ENCODE peak calls at places on chromosomes 5 and 9, in ten cellular contexts. One of them, this sample, is unnamed.
A peak's percentile ranks its signal among the peaks of the same experiment; 100 is the strongest.

GRCh38 chr9:98811051-98811650 is 3.7 kb downstream of the GALNT12 start:
- DNase-seq in effector memory CD4-positive, alpha-beta T cell: no peak
- DNase-seq in Karpas-422: no peak
- DNase-seq in fibroblast of lung: peak; percentile 96
- DNase-seq in pancreas: no peak
- DNase-seq in iPS DF 6.9: no peak
- DNase-seq in A673: no peak
- DNase-seq in brain microvascular endothelial cell: peak; percentile 84
- DNase-seq in CD4-positive, CD25-positive, alpha-beta regulatory T cell: no peak
- DNase-seq in GM23248: peak; percentile 96
- DNase-seq in this sample: peak; percentile 88

GRCh38 chr9:98995059-98995665 is 51.5 kb downstream of the COL15A1 start:
- DNase-seq in A673: no peak
- DNase-seq in pancreas: peak; percentile 45
- DNase-seq in fibroblast of lung: peak; percentile 63
- DNase-seq in Karpas-422: no peak
- DNase-seq in CD4-positive, CD25-positive, alpha-beta regulatory T cell: no peak
- DNase-seq in GM23248: peak; percentile 58
- DNase-seq in effector memory CD4-positive, alpha-beta T cell: no peak
- DNase-seq in iPS DF 6.9: no peak
- DNase-seq in brain microvascular endothelial cell: no peak
- DNase-seq in this sample: no peak

GRCh38 chr9:115633099-115633498 is 515.1 kb upstream of the TNC start:
- DNase-seq in effector memory CD4-positive, alpha-beta T cell: no peak
- DNase-seq in A673: no peak
- DNase-seq in brain microvascular endothelial cell: no peak
- DNase-seq in Karpas-422: no peak
- DNase-seq in GM23248: peak; percentile 79
- DNase-seq in fibroblast of lung: no peak
- DNase-seq in iPS DF 6.9: no peak
- DNase-seq in CD4-positive, CD25-positive, alpha-beta regulatory T cell: no peak
- DNase-seq in pancreas: no peak
- DNase-seq in this sample: peak; percentile 89

GRCh38 chr9:9437641-9438040 is 1175.2 kb downstream of the PTPRD start:
- DNase-seq in CD4-positive, CD25-positive, alpha-beta regulatory T cell: no peak
- DNase-seq in pancreas: no peak
- DNase-seq in fibroblast of lung: no peak
- DNase-seq in GM23248: no peak
- DNase-seq in Karpas-422: no peak
- DNase-seq in brain microvascular endothelial cell: no peak
- DNase-seq in effector memory CD4-positive, alpha-beta T cell: no peak
- DNase-seq in iPS DF 6.9: no peak
- DNase-seq in A673: no peak
- DNase-seq in this sample: no peak

GRCh38 chr5:111143910-111144309 is 51.8 kb downstream of the WDR36 start:
- DNase-seq in iPS DF 6.9: no peak
- DNase-seq in A673: peak; percentile 67
- DNase-seq in brain microvascular endothelial cell: peak; percentile 96
- DNase-seq in GM23248: peak; percentile 96
- DNase-seq in pancreas: peak; percentile 17
- DNase-seq in effector memory CD4-positive, alpha-beta T cell: no peak
- DNase-seq in CD4-positive, CD25-positive, alpha-beta regulatory T cell: no peak
- DNase-seq in Karpas-422: no peak
- DNase-seq in fibroblast of lung: peak; percentile 86
- DNase-seq in this sample: peak; percentile 91

GRCh38 chr9:29078063-29078660 is 1504.9 kb upstream of the C9orf72 start:
- DNase-seq in brain microvascular endothelial cell: no peak
- DNase-seq in CD4-positive, CD25-positive, alpha-beta regulatory T cell: no peak
- DNase-seq in pancreas: no peak
- DNase-seq in fibroblast of lung: peak; percentile 74
- DNase-seq in A673: peak; percentile 51
- DNase-seq in Karpas-422: no peak
- DNase-seq in GM23248: peak; percentile 31
- DNase-seq in effector memory CD4-positive, alpha-beta T cell: no peak
- DNase-seq in iPS DF 6.9: no peak
- DNase-seq in this sample: peak; percentile 82

GRCh38 chr5:53322257-53322656 is 158.2 kb upstream of the FST start:
- DNase-seq in pancreas: no peak
- DNase-seq in effector memory CD4-positive, alpha-beta T cell: no peak
- DNase-seq in Karpas-422: no peak
- DNase-seq in fibroblast of lung: no peak
- DNase-seq in CD4-positive, CD25-positive, alpha-beta regulatory T cell: no peak
- DNase-seq in A673: no peak
- DNase-seq in brain microvascular endothelial cell: no peak
- DNase-seq in iPS DF 6.9: no peak
- DNase-seq in GM23248: no peak
- DNase-seq in this sample: peak; percentile 77

GRCh38 chr5:73280821-73281746 is 108.1 kb downstream of the TMEM174 start:
- DNase-seq in CD4-positive, CD25-positive, alpha-beta regulatory T cell: no peak
- DNase-seq in fibroblast of lung: peak; percentile 82
- DNase-seq in effector memory CD4-positive, alpha-beta T cell: no peak
- DNase-seq in brain microvascular endothelial cell: peak; percentile 70
- DNase-seq in Karpas-422: no peak
- DNase-seq in iPS DF 6.9: no peak
- DNase-seq in GM23248: peak; percentile 53
- DNase-seq in pancreas: peak; percentile 80
- DNase-seq in A673: peak; percentile 81
- DNase-seq in this sample: peak; percentile 85

GRCh38 chr5:168663276-168664004 is 84.3 kb upstream of the PANK3 start:
- DNase-seq in pancreas: no peak
- DNase-seq in fibroblast of lung: no peak
- DNase-seq in Karpas-422: no peak
- DNase-seq in A673: no peak
- DNase-seq in effector memory CD4-positive, alpha-beta T cell: no peak
- DNase-seq in iPS DF 6.9: no peak
- DNase-seq in CD4-positive, CD25-positive, alpha-beta regulatory T cell: no peak
- DNase-seq in brain microvascular endothelial cell: no peak
- DNase-seq in GM23248: no peak
- DNase-seq in this sample: no peak

GRCh38 chr5:137036630-137037029 is 462.5 kb downstream of the SPOCK1 start:
- DNase-seq in GM23248: no peak
- DNase-seq in iPS DF 6.9: no peak
- DNase-seq in CD4-positive, CD25-positive, alpha-beta regulatory T cell: no peak
- DNase-seq in brain microvascular endothelial cell: no peak
- DNase-seq in fibroblast of lung: no peak
- DNase-seq in effector memory CD4-positive, alpha-beta T cell: no peak
- DNase-seq in A673: no peak
- DNase-seq in Karpas-422: no peak
- DNase-seq in pancreas: no peak
- DNase-seq in this sample: no peak

GRCh38 chr9:77765781-77766259 is 117.7 kb upstream of the GNA14 start:
- DNase-seq in Karpas-422: no peak
- DNase-seq in brain microvascular endothelial cell: no peak
- DNase-seq in GM23248: no peak
- DNase-seq in A673: no peak
- DNase-seq in iPS DF 6.9: no peak
- DNase-seq in fibroblast of lung: no peak
- DNase-seq in CD4-positive, CD25-positive, alpha-beta regulatory T cell: no peak
- DNase-seq in pancreas: no peak
- DNase-seq in effector memory CD4-positive, alpha-beta T cell: no peak
- DNase-seq in this sample: no peak

GRCh38 chr9:77766587-77766986 is 118.5 kb upstream of the GNA14 start:
- DNase-seq in GM23248: no peak
- DNase-seq in CD4-positive, CD25-positive, alpha-beta regulatory T cell: no peak
- DNase-seq in A673: no peak
- DNase-seq in effector memory CD4-positive, alpha-beta T cell: no peak
- DNase-seq in Karpas-422: no peak
- DNase-seq in iPS DF 6.9: no peak
- DNase-seq in fibroblast of lung: no peak
- DNase-seq in brain microvascular endothelial cell: no peak
- DNase-seq in pancreas: no peak
- DNase-seq in this sample: no peak

GRCh38 chr9:77770340-77770739 is 122.2 kb upstream of the GNA14 start:
- DNase-seq in effector memory CD4-positive, alpha-beta T cell: no peak
- DNase-seq in brain microvascular endothelial cell: no peak
- DNase-seq in GM23248: no peak
- DNase-seq in fibroblast of lung: no peak
- DNase-seq in A673: no peak
- DNase-seq in pancreas: no peak
- DNase-seq in Karpas-422: no peak
- DNase-seq in iPS DF 6.9: no peak
- DNase-seq in CD4-positive, CD25-positive, alpha-beta regulatory T cell: no peak
- DNase-seq in this sample: no peak

GRCh38 chr9:77772641-77773040 is 124.5 kb upstream of the GNA14 start:
- DNase-seq in pancreas: no peak
- DNase-seq in iPS DF 6.9: no peak
- DNase-seq in CD4-positive, CD25-positive, alpha-beta regulatory T cell: no peak
- DNase-seq in A673: no peak
- DNase-seq in fibroblast of lung: no peak
- DNase-seq in brain microvascular endothelial cell: no peak
- DNase-seq in GM23248: no peak
- DNase-seq in effector memory CD4-positive, alpha-beta T cell: no peak
- DNase-seq in Karpas-422: no peak
- DNase-seq in this sample: no peak

GRCh38 chr9:77769246-77769645 is 121.1 kb upstream of the GNA14 start:
- DNase-seq in A673: no peak
- DNase-seq in GM23248: no peak
- DNase-seq in fibroblast of lung: no peak
- DNase-seq in pancreas: no peak
- DNase-seq in CD4-positive, CD25-positive, alpha-beta regulatory T cell: no peak
- DNase-seq in brain microvascular endothelial cell: no peak
- DNase-seq in Karpas-422: no peak
- DNase-seq in iPS DF 6.9: no peak
- DNase-seq in effector memory CD4-positive, alpha-beta T cell: no peak
- DNase-seq in this sample: no peak
- H3K27me3 ChIP-seq in A673: no peaks in the 10 kb centered on the region
- H3K27me3 ChIP-seq in GM23248: no peaks in the 10 kb centered on the region
- H3K27me3 ChIP-seq in fibroblast of lung: no peaks in the 10 kb centered on the region
- H3K27me3 ChIP-seq in pancreas: no peaks in the 10 kb centered on the region
- H3K27me3 ChIP-seq in CD4-positive, CD25-positive, alpha-beta regulatory T cell: no peaks in the 10 kb centered on the region
- H3K27me3 ChIP-seq in brain microvascular endothelial cell: no peaks in the 10 kb centered on the region
- H3K27me3 ChIP-seq in Karpas-422: no peaks in the 10 kb centered on the region
- H3K27me3 ChIP-seq in iPS DF 6.9: no peaks in the 10 kb centered on the region
- H3K27me3 ChIP-seq in effector memory CD4-positive, alpha-beta T cell: no peaks in the 10 kb centered on the region
- H3K27me3 ChIP-seq in this sample: no peaks in the 10 kb centered on the region

GRCh38 chr5:6225121-6225607 is 153.2 kb downstream of the MED10 start:
- DNase-seq in CD4-positive, CD25-positive, alpha-beta regulatory T cell: no peak
- DNase-seq in fibroblast of lung: no peak
- DNase-seq in GM23248: no peak
- DNase-seq in Karpas-422: no peak
- DNase-seq in effector memory CD4-positive, alpha-beta T cell: no peak
- DNase-seq in pancreas: no peak
- DNase-seq in A673: no peak
- DNase-seq in brain microvascular endothelial cell: no peak
- DNase-seq in iPS DF 6.9: no peak
- DNase-seq in this sample: no peak
- H3K27me3 ChIP-seq in CD4-positive, CD25-positive, alpha-beta regulatory T cell: no peaks in the 10 kb centered on the region
- H3K27me3 ChIP-seq in fibroblast of lung: no peaks in the 10 kb centered on the region
- H3K27me3 ChIP-seq in GM23248: no peaks in the 10 kb centered on the region
- H3K27me3 ChIP-seq in Karpas-422: no peaks in the 10 kb centered on the region
- H3K27me3 ChIP-seq in effector memory CD4-positive, alpha-beta T cell: no peaks in the 10 kb centered on the region
- H3K27me3 ChIP-seq in pancreas: no peaks in the 10 kb centered on the region
- H3K27me3 ChIP-seq in A673: peaks cover 4% of the 10 kb centered on the region
- H3K27me3 ChIP-seq in brain microvascular endothelial cell: no peaks in the 10 kb centered on the region
- H3K27me3 ChIP-seq in iPS DF 6.9: no peaks in the 10 kb centered on the region
- H3K27me3 ChIP-seq in this sample: no peaks in the 10 kb centered on the region

GRCh38 chr9:91833878-91834255 is 116.2 kb downstream of the ROR2 start:
- DNase-seq in pancreas: no peak
- DNase-seq in brain microvascular endothelial cell: no peak
- DNase-seq in CD4-positive, CD25-positive, alpha-beta regulatory T cell: no peak
- DNase-seq in iPS DF 6.9: no peak
- DNase-seq in fibroblast of lung: no peak
- DNase-seq in effector memory CD4-positive, alpha-beta T cell: no peak
- DNase-seq in A673: no peak
- DNase-seq in Karpas-422: no peak
- DNase-seq in GM23248: no peak
- DNase-seq in this sample: no peak

GRCh38 chr9:91833096-91833877 is 116.7 kb downstream of the ROR2 start:
- DNase-seq in effector memory CD4-positive, alpha-beta T cell: no peak
- DNase-seq in CD4-positive, CD25-positive, alpha-beta regulatory T cell: no peak
- DNase-seq in pancreas: no peak
- DNase-seq in iPS DF 6.9: no peak
- DNase-seq in Karpas-422: no peak
- DNase-seq in GM23248: no peak
- DNase-seq in A673: no peak
- DNase-seq in brain microvascular endothelial cell: no peak
- DNase-seq in fibroblast of lung: no peak
- DNase-seq in this sample: no peak

GRCh38 chr9:91836515-91836914 is 113.5 kb downstream of the ROR2 start:
- DNase-seq in pancreas: no peak
- DNase-seq in GM23248: peak; percentile 48
- DNase-seq in CD4-positive, CD25-positive, alpha-beta regulatory T cell: no peak
- DNase-seq in Karpas-422: no peak
- DNase-seq in iPS DF 6.9: no peak
- DNase-seq in A673: no peak
- DNase-seq in brain microvascular endothelial cell: no peak
- DNase-seq in fibroblast of lung: no peak
- DNase-seq in effector memory CD4-positive, alpha-beta T cell: no peak
- DNase-seq in this sample: no peak

GRCh38 chr9:91835632-91836031 is 114.4 kb downstream of the ROR2 start:
- DNase-seq in A673: no peak
- DNase-seq in brain microvascular endothelial cell: no peak
- DNase-seq in iPS DF 6.9: no peak
- DNase-seq in CD4-positive, CD25-positive, alpha-beta regulatory T cell: no peak
- DNase-seq in fibroblast of lung: no peak
- DNase-seq in effector memory CD4-positive, alpha-beta T cell: no peak
- DNase-seq in Karpas-422: no peak
- DNase-seq in GM23248: no peak
- DNase-seq in pancreas: no peak
- DNase-seq in this sample: no peak

DNA sequence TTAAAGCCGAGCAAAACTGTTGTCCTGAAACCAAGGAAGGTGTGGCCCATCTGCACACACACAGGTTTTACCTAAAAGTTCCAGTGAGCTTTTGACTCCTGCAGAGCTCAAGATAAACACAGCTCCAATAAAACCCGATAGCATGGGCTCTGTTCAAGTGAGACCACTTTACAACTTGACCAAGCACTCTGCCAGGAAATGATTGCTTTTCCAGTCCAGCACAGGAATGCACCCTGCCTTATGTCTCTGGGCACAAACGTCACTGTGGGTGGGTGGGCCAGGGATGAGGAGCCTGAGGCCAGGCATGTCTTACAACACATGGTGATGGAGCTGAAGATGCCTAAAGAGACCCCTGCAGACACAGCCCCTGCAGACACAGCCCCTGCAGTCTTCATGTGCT is 115.3 kb downstream of the ROR2 start:
- DNase-seq in pancreas: no peak
- DNase-seq in CD4-positive, CD25-positive, alpha-beta regulatory T cell: no peak
- DNase-seq in A673: no peak
- DNase-seq in iPS DF 6.9: no peak
- DNase-seq in fibroblast of lung: no peak
- DNase-seq in effector memory CD4-positive, alpha-beta T cell: no peak
- DNase-seq in GM23248: no peak
- DNase-seq in Karpas-422: no peak
- DNase-seq in brain microvascular endothelial cell: no peak
- DNase-seq in this sample: no peak
- H3K27me3 ChIP-seq in pancreas: no peaks in the 10 kb centered on the region
- H3K27me3 ChIP-seq in CD4-positive, CD25-positive, alpha-beta regulatory T cell: no peaks in the 10 kb centered on the region
- H3K27me3 ChIP-seq in A673: no peaks in the 10 kb centered on the region
- H3K27me3 ChIP-seq in iPS DF 6.9: no peaks in the 10 kb centered on the region
- H3K27me3 ChIP-seq in fibroblast of lung: no peaks in the 10 kb centered on the region
- H3K27me3 ChIP-seq in effector memory CD4-positive, alpha-beta T cell: no peaks in the 10 kb centered on the region
- H3K27me3 ChIP-seq in GM23248: no peaks in the 10 kb centered on the region
- H3K27me3 ChIP-seq in Karpas-422: no peaks in the 10 kb centered on the region
- H3K27me3 ChIP-seq in brain microvascular endothelial cell: no peaks in the 10 kb centered on the region
- H3K27me3 ChIP-seq in this sample: no peaks in the 10 kb centered on the region

DNA sequence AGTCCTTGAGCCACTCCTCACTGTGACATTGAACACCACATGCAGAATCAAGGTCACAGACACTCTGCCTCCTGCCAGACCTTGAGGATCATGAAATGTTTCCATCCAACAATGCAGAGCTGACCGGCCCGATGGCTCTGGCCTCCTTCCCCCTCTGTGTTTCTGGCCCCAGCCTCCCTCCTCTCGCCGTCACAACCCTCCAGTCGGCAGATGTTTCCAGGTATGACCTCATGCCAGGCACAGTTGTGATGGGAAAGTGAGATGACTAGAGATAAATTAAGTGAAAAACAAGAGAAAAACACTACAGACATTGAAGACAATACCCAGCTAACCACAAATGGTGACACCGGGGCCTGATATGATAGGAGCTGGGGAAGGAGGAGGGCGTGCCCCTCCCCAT is 9.8 kb downstream of the NTNG2 start:
- DNase-seq in iPS DF 6.9: no peak
- DNase-seq in effector memory CD4-positive, alpha-beta T cell: no peak
- DNase-seq in Karpas-422: no peak
- DNase-seq in CD4-positive, CD25-positive, alpha-beta regulatory T cell: no peak
- DNase-seq in fibroblast of lung: no peak
- DNase-seq in A673: no peak
- DNase-seq in pancreas: no peak
- DNase-seq in brain microvascular endothelial cell: no peak
- DNase-seq in GM23248: no peak
- DNase-seq in this sample: no peak
- H3K27me3 ChIP-seq in iPS DF 6.9: no peaks in the 10 kb centered on the region
- H3K27me3 ChIP-seq in effector memory CD4-positive, alpha-beta T cell: peaks cover 5% of the 10 kb centered on the region
- H3K27me3 ChIP-seq in Karpas-422: no peaks in the 10 kb centered on the region
- H3K27me3 ChIP-seq in CD4-positive, CD25-positive, alpha-beta regulatory T cell: no peaks in the 10 kb centered on the region
- H3K27me3 ChIP-seq in fibroblast of lung: no peaks in the 10 kb centered on the region
- H3K27me3 ChIP-seq in A673: peaks cover 10% of the 10 kb centered on the region
- H3K27me3 ChIP-seq in pancreas: no peaks in the 10 kb centered on the region
- H3K27me3 ChIP-seq in brain microvascular endothelial cell: peaks cover 12% of the 10 kb centered on the region
- H3K27me3 ChIP-seq in GM23248: no peaks in the 10 kb centered on the region
- H3K27me3 ChIP-seq in this sample: peaks cover 6% of the 10 kb centered on the region

This sample was measured in mammary epithelial cell.